ENCODE peak calls at places on chromosomes 12 and 14, in seven cellular contexts. F, S, K, G, T, W and Z are unnamed samples.

GRCh38 chr12:71551529-71551928 is 111.9 kb downstream of the LGR5 start:
- DNase-seq in F (peak; percentile 33), S (no peak), K (no peak), G (peak; percentile 7), T (no peak), W (peak; percentile 41), Z (peak; percentile 22)

GRCh38 chr12:1533602-1534304 is 60.6 kb downstream of the FBXL14 start:
- DNase-seq in F (peak; percentile 92), S (peak; percentile 25), K (peak; percentile 94), G (no peak), T (no peak), W (no peak), Z (no peak)

GRCh38 chr14:65798216-65798615 is 385.7 kb downstream of the FUT8 start:
- DNase-seq in F (no peak), S (no peak), K (no peak), G (no peak), T (no peak), W (no peak), Z (no peak)

GRCh38 chr14:101333335-101334280 is 227.7 kb upstream of the DIO3 start:
- DNase-seq in F (peak; percentile 49), S (no peak), K (no peak), G (no peak), T (no peak), W (no peak), Z (no peak)

GRCh38 chr12:57276935-57277563 is 26.1 kb upstream of the STAC3 start:
- DNase-seq in F (peak; percentile 18), S (peak; percentile 62), K (peak; percentile 21), G (peak; percentile 18), T (peak; percentile 40), W (peak; percentile 45), Z (no peak)

GRCh38 chr12:129607293-129607692 is 296.5 kb downstream of the TMEM132D start:
- DNase-seq in F (peak; percentile 92), S (no peak), K (no peak), G (no peak), T (peak; percentile 25), W (no peak), Z (no peak)

GRCh38 chr12:94553875-94554274 is 94.2 kb upstream of the CEP83 start:
- DNase-seq in F (no peak), S (peak; percentile 23), K (no peak), G (no peak), T (no peak), W (no peak), Z (no peak)

GRCh38 chr12:96419576-96420254 is 19.5 kb upstream of the CDK17 start:
- DNase-seq in F (no peak), S (no peak), K (no peak), G (no peak), T (no peak), W (no peak), Z (no peak)

GRCh38 chr14:65279510-65279909 is 133.0 kb upstream of the FUT8 start:
- DNase-seq in F (no peak), S (no peak), K (no peak), G (no peak), T (no peak), W (no peak), Z (no peak)

GRCh38 chr14:94385553-94386057 is 2.8 kb downstream of the SERPINA1 start:
- DNase-seq in F (no peak), S (no peak), K (no peak), G (no peak), T (no peak), W (no peak), Z (no peak)

GRCh38 chr14:106844608-106845285 is 1318.4 kb downstream of the TMEM121 start:
- DNase-seq in F (no peak), S (no peak), K (no peak), G (no peak), T (no peak), W (no peak), Z (peak; percentile 58)

GRCh38 chr14:106845286-106846087 is 1319.1 kb downstream of the TMEM121 start:
- DNase-seq in F (no peak), S (no peak), K (no peak), G (no peak), T (no peak), W (no peak), Z (peak; percentile 19)

GRCh38 chr14:106842687-106843086 is 1316.3 kb downstream of the TMEM121 start:
- DNase-seq in F (no peak), S (no peak), K (no peak), G (no peak), T (no peak), W (no peak), Z (peak; percentile 54)

GRCh38 chr14:106843376-106843775 is 1317.0 kb downstream of the TMEM121 start:
- DNase-seq in F (no peak), S (no peak), K (no peak), G (no peak), T (no peak), W (no peak), Z (no peak)

DNA sequence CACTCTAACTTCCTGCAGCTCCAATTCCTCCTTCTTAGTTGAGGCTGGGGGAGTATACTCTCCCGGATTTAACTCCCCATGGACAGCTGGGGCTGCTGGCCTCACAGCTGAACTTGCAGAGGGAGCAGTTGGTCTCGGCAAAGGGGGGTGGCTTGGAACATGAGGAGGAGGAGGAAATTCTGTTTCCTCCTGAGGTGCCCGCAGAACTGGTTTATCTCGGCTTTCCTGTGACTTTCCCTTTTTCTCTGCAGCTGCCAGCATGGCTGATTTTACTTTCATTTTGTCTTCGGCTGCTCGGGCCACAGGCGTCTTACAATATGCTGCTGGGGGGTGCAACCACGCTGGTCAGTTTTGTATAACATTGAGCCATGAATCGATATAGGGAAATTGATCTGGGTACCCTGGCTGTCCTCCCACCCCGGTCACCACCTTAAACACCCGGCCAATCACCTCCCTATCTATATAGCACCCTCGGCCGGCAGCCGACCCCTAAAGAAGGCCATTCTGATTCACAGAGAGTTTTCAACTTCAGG is 1317.6 kb downstream of the TMEM121 start:
- DNase-seq in F (no peak), S (no peak), K (peak; percentile 61), G (no peak), T (no peak), W (no peak), Z (peak; percentile 13)
- H2AFZ ChIP-seq in F (peak overlapping the region; percentile 32), S (no peak overlapping the region), K (no peak overlapping the region), G (no peak overlapping the region), T (no peak overlapping the region), W (no peak overlapping the region), Z (peak overlapping the region; percentile 87)

GRCh38 chr12:121511931-121512330 is 68.9 kb downstream of the KDM2B start:
- DNase-seq in F (no peak), S (no peak), K (no peak), G (no peak), T (no peak), W (no peak), Z (no peak)
- H2AFZ ChIP-seq in F (peak overlapping the region; percentile 23), S (no peak overlapping the region), K (no peak overlapping the region), G (no peak overlapping the region), T (no peak overlapping the region), W (no peak overlapping the region), Z (no peak overlapping the region)

GRCh38 chr12:123387508-123388217 is 3.7 kb downstream of the KMT5A start:
- DNase-seq in F (no peak), S (no peak), K (no peak), G (no peak), T (no peak), W (peak; percentile 22), Z (no peak)
- H2AFZ ChIP-seq in F (no peak overlapping the region), S (no peak overlapping the region), K (peak overlapping the region; percentile 58), G (no peak overlapping the region), T (peak overlapping the region; percentile 79), W (no peak overlapping the region), Z (peak overlapping the region; percentile 95)

GRCh38 chr12:91853350-91854127 is 292.1 kb downstream of the BTG1 start:
- DNase-seq in F (no peak), S (no peak), K (no peak), G (no peak), T (no peak), W (no peak), Z (no peak)
- H2AFZ ChIP-seq in F (no peak overlapping the region), S (no peak overlapping the region), K (no peak overlapping the region), G (no peak overlapping the region), T (no peak overlapping the region), W (no peak overlapping the region), Z (no peak overlapping the region)

DNA sequence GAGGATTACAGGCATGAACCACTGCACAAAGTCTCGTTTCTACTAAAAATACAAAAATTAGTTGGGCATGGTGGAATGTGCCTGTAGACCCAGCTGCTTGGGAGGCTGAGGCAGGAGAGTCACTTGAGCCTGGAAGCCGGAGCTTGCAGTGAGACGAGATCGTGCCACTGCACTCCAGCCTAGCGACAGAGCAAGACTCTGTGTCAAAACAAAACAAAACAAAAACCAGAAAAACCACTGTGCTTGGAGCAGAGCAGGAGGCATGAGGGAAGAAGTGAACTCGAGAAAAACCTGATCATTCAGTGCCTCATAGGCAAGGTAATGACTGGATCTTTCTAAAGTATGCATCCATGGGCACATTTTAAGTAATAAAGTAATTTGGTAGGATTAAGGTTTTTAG is 487.8 kb downstream of the KCNH5 start:
- DNase-seq in F (no peak), S (peak; percentile 20), K (no peak), G (no peak), T (no peak), W (no peak), Z (no peak)
- H2AFZ ChIP-seq in F (no peak overlapping the region), S (no peak overlapping the region), K (no peak overlapping the region), G (no peak overlapping the region), T (no peak overlapping the region), W (no peak overlapping the region), Z (no peak overlapping the region)

DNA sequence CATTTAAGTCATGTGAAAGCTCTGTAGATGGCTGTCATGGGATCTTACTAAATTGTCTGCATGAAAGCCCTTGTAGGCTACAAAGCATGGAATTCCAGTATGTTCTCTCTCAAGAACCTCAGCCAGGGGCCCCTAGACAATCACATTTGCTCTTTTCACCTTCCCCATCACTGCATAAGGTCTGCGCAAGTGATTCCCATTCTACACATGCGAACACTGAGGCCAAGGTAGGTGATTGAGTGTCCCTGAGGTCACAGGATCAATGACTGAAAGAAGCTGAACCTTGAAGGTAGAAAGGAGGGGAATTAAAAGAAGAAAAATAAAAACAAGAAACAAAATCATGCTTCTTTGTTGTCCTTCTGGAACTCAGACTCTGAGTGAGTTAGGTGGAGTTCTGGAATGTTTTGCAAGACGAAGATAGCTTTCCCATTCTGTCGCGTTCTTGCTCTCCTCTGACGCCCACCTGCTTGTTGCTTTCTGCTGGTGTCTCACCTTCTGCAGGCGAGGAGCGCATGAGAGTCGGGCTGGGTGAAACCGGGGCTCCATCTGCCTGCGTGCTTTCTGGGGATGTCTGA is 79.9 kb downstream of the SPRING1 start:
- DNase-seq in F (no peak), S (no peak), K (no peak), G (no peak), T (no peak), W (no peak), Z (no peak)
- H2AFZ ChIP-seq in F (no peak overlapping the region), S (no peak overlapping the region), K (no peak overlapping the region), G (no peak overlapping the region), T (no peak overlapping the region), W (no peak overlapping the region), Z (no peak overlapping the region)

GRCh38 chr14:70810621-70811020 is 1.3 kb upstream of the MAP3K9 start:
- DNase-seq in F (no peak), S (no peak), K (no peak), G (no peak), T (no peak), W (no peak), Z (no peak)
- H2AFZ ChIP-seq in F (no peak overlapping the region), S (no peak overlapping the region), K (no peak overlapping the region), G (no peak overlapping the region), T (peak overlapping the region; percentile 76), W (no peak overlapping the region), Z (peak overlapping the region; percentile 88)